ENCODE peak calls at places on chromosomes 16 and 17, in seven cellular contexts. One of them, this sample, is unnamed. For H3K36me3, the result is how much of the 10 kb centered on the place peaks cover.

GRCh38 chr17:76772842-76773521 is 35.1 kb downstream of the MFSD11 start:
- DNase-seq in pancreas: no peak
- DNase-seq in CD8-positive, alpha-beta T cell: peak
- DNase-seq in suprapubic skin: no peak
- DNase-seq in CD8-positive, alpha-beta memory T cell: peak
- DNase-seq in ovary: no peak
- DNase-seq in left ventricle myocardium inferior: no peak
- DNase-seq in this sample: no peak

GRCh38 chr17:64148017-64148631 is 18.2 kb upstream of the ERN1 start:
- DNase-seq in pancreas: peak
- DNase-seq in CD8-positive, alpha-beta T cell: no peak
- DNase-seq in CD8-positive, alpha-beta memory T cell: no peak
- DNase-seq in suprapubic skin: peak
- DNase-seq in left ventricle myocardium inferior: no peak
- DNase-seq in ovary: no peak
- DNase-seq in this sample: no peak

GRCh38 chr16:15434425-15435215 is at the start of gene BMERB1:
- DNase-seq in suprapubic skin: peak
- DNase-seq in left ventricle myocardium inferior: peak
- DNase-seq in ovary: peak
- DNase-seq in CD8-positive, alpha-beta memory T cell: peak
- DNase-seq in CD8-positive, alpha-beta T cell: peak
- DNase-seq in pancreas: peak
- DNase-seq in this sample: peak

GRCh38 chr16:72884037-72884436 is 163.9 kb downstream of the ZFHX3 start:
- DNase-seq in left ventricle myocardium inferior: no peak
- DNase-seq in CD8-positive, alpha-beta T cell: no peak
- DNase-seq in pancreas: no peak
- DNase-seq in suprapubic skin: no peak
- DNase-seq in CD8-positive, alpha-beta memory T cell: no peak
- DNase-seq in ovary: no peak
- DNase-seq in this sample: no peak

GRCh38 chr17:59266748-59267147 is 46.4 kb downstream of the GDPD1 start:
- DNase-seq in CD8-positive, alpha-beta memory T cell: no peak
- DNase-seq in left ventricle myocardium inferior: no peak
- DNase-seq in ovary: no peak
- DNase-seq in pancreas: no peak
- DNase-seq in CD8-positive, alpha-beta T cell: no peak
- DNase-seq in suprapubic skin: no peak
- DNase-seq in this sample: no peak

GRCh38 chr17:2058521-2059124 is 3.7 kb downstream of the HIC1 start:
- DNase-seq in CD8-positive, alpha-beta T cell: peak
- DNase-seq in left ventricle myocardium inferior: peak
- DNase-seq in pancreas: peak
- DNase-seq in CD8-positive, alpha-beta memory T cell: peak
- DNase-seq in suprapubic skin: no peak
- DNase-seq in ovary: peak
- DNase-seq in this sample: no peak

GRCh38 chr17:76121932-76122383 is 18.4 kb upstream of the EXOC7 start:
- DNase-seq in suprapubic skin: no peak
- DNase-seq in left ventricle myocardium inferior: no peak
- DNase-seq in CD8-positive, alpha-beta memory T cell: no peak
- DNase-seq in CD8-positive, alpha-beta T cell: no peak
- DNase-seq in pancreas: no peak
- DNase-seq in ovary: peak
- DNase-seq in this sample: no peak

GRCh38 chr16:19691161-19691850 is 26.7 kb downstream of the KNOP1 start:
- DNase-seq in left ventricle myocardium inferior: no peak
- DNase-seq in CD8-positive, alpha-beta T cell: no peak
- DNase-seq in CD8-positive, alpha-beta memory T cell: no peak
- DNase-seq in suprapubic skin: no peak
- DNase-seq in pancreas: no peak
- DNase-seq in ovary: peak
- DNase-seq in this sample: no peak

GRCh38 chr17:79923974-79924638 is 84.9 kb upstream of the CBX4 start:
- DNase-seq in left ventricle myocardium inferior: no peak
- DNase-seq in CD8-positive, alpha-beta memory T cell: no peak
- DNase-seq in CD8-positive, alpha-beta T cell: peak
- DNase-seq in suprapubic skin: no peak
- DNase-seq in ovary: no peak
- DNase-seq in pancreas: no peak
- DNase-seq in this sample: no peak

GRCh38 chr16:31042866-31043265 is 9.5 kb downstream of the STX4 start:
- DNase-seq in ovary: no peak
- DNase-seq in pancreas: no peak
- DNase-seq in CD8-positive, alpha-beta T cell: no peak
- DNase-seq in suprapubic skin: no peak
- DNase-seq in CD8-positive, alpha-beta memory T cell: no peak
- DNase-seq in left ventricle myocardium inferior: no peak
- DNase-seq in this sample: no peak

GRCh38 chr17:78972507-78973105 is 7.1 kb downstream of the LGALS3BP start:
- DNase-seq in ovary: no peak
- DNase-seq in suprapubic skin: no peak
- DNase-seq in pancreas: no peak
- DNase-seq in CD8-positive, alpha-beta memory T cell: no peak
- DNase-seq in left ventricle myocardium inferior: no peak
- DNase-seq in CD8-positive, alpha-beta T cell: no peak
- DNase-seq in this sample: no peak

GRCh38 chr16:57507414-57508083 is 21.3 kb upstream of the DOK4 start:
- DNase-seq in suprapubic skin: no peak
- DNase-seq in ovary: no peak
- DNase-seq in CD8-positive, alpha-beta T cell: no peak
- DNase-seq in left ventricle myocardium inferior: no peak
- DNase-seq in CD8-positive, alpha-beta memory T cell: no peak
- DNase-seq in pancreas: no peak
- DNase-seq in this sample: no peak

GRCh38 chr17:59353936-59354755 is 22.7 kb downstream of the YPEL2 start:
- DNase-seq in CD8-positive, alpha-beta T cell: no peak
- DNase-seq in ovary: no peak
- DNase-seq in pancreas: no peak
- DNase-seq in CD8-positive, alpha-beta memory T cell: no peak
- DNase-seq in left ventricle myocardium inferior: no peak
- DNase-seq in suprapubic skin: no peak
- DNase-seq in this sample: no peak

GRCh38 chr17:30256756-30257506 is 21.4 kb upstream of the SLC6A4 start:
- DNase-seq in ovary: no peak
- DNase-seq in left ventricle myocardium inferior: no peak
- DNase-seq in pancreas: no peak
- DNase-seq in suprapubic skin: no peak
- DNase-seq in CD8-positive, alpha-beta memory T cell: no peak
- DNase-seq in CD8-positive, alpha-beta T cell: no peak
- DNase-seq in this sample: no peak

GRCh38 chr17:12118617-12119016 is 97.9 kb downstream of the MAP2K4 start:
- DNase-seq in CD8-positive, alpha-beta T cell: no peak
- DNase-seq in pancreas: no peak
- DNase-seq in CD8-positive, alpha-beta memory T cell: no peak
- DNase-seq in ovary: no peak
- DNase-seq in suprapubic skin: no peak
- DNase-seq in left ventricle myocardium inferior: no peak
- DNase-seq in this sample: no peak

GRCh38 chr17:15942207-15942833 is 2.6 kb upstream of the ADORA2B start:
- DNase-seq in left ventricle myocardium inferior: peak
- DNase-seq in CD8-positive, alpha-beta memory T cell: no peak
- DNase-seq in CD8-positive, alpha-beta T cell: no peak
- DNase-seq in pancreas: no peak
- DNase-seq in suprapubic skin: no peak
- DNase-seq in ovary: no peak
- DNase-seq in this sample: no peak

DNA sequence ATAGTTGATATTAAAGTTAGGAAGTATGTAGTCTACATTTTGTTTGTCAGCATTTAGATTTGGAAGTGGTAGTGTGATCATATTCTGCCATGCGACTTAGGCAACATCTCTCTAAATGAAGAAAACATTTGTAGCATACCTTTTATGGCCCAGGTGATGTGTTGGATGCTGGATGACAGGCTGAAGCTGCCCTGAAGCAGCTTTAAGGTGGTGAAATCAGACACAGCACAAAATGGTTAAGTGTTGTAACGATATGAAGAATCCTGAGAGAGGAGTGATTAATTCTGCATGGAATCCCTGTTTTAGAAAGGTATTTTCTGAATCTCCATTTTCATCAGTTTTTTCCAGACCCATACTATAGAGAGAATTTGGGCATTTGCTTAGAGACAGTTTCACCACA is 28.3 kb downstream of the AATF start:
- DNase-seq in pancreas: no peak
- DNase-seq in CD8-positive, alpha-beta memory T cell: no peak
- DNase-seq in CD8-positive, alpha-beta T cell: no peak
- DNase-seq in suprapubic skin: no peak
- DNase-seq in ovary: no peak
- DNase-seq in left ventricle myocardium inferior: no peak
- DNase-seq in this sample: no peak
- H3K36me3 ChIP-seq in pancreas: under half
- H3K36me3 ChIP-seq in CD8-positive, alpha-beta memory T cell: under half
- H3K36me3 ChIP-seq in CD8-positive, alpha-beta T cell: under half
- H3K36me3 ChIP-seq in suprapubic skin: under half
- H3K36me3 ChIP-seq in ovary: under half
- H3K36me3 ChIP-seq in left ventricle myocardium inferior: under half
- H3K36me3 ChIP-seq in this sample: under half

DNA sequence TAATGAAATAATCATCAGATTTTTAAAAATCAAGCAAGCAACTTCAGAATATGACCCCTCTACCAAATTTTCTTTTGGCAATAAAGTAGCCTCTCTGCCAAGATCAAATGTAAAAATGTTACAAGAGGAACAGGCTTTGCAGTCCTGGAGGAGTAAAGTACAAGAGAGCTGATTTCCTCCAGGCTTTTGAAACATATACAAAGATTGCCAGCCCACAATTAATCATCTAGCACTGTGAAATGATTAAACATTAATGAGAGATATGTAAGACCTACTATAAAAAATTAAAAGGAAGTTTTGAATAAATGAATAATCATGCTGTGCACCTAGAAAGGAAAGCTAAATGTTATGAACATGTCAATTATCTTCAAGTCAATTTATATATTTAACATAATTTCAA is 26.3 kb downstream of the TXNDC11 start:
- DNase-seq in pancreas: no peak
- DNase-seq in CD8-positive, alpha-beta memory T cell: no peak
- DNase-seq in suprapubic skin: no peak
- DNase-seq in CD8-positive, alpha-beta T cell: no peak
- DNase-seq in ovary: no peak
- DNase-seq in left ventricle myocardium inferior: no peak
- DNase-seq in this sample: no peak
- H3K36me3 ChIP-seq in pancreas: under half
- H3K36me3 ChIP-seq in CD8-positive, alpha-beta memory T cell: under half
- H3K36me3 ChIP-seq in suprapubic skin: half or more
- H3K36me3 ChIP-seq in CD8-positive, alpha-beta T cell: under half
- H3K36me3 ChIP-seq in ovary: under half
- H3K36me3 ChIP-seq in left ventricle myocardium inferior: under half
- H3K36me3 ChIP-seq in this sample: under half

DNA sequence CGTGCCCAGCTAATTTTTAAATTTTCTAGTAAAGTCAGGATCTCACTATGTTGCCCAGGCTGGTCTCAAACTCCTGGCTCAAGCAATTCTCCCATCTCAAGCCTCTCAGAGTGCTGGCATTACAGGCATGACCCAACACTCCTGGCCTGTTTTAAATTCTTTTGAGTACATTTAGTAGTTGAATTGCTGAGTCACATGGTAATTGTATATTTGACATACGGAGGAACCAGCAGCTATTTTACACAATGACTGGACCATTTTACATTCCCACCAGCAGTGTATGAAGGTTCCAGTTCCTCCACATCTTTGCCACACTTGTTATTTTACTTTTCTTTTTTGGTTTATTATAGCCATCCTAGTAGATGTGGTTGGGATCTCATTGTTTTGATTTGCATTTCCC is 43.6 kb downstream of the RHOT1 start:
- DNase-seq in ovary: no peak
- DNase-seq in pancreas: no peak
- DNase-seq in left ventricle myocardium inferior: no peak
- DNase-seq in CD8-positive, alpha-beta T cell: no peak
- DNase-seq in CD8-positive, alpha-beta memory T cell: no peak
- DNase-seq in suprapubic skin: no peak
- DNase-seq in this sample: no peak
- H3K36me3 ChIP-seq in ovary: under half
- H3K36me3 ChIP-seq in pancreas: under half
- H3K36me3 ChIP-seq in left ventricle myocardium inferior: half or more
- H3K36me3 ChIP-seq in CD8-positive, alpha-beta T cell: under half
- H3K36me3 ChIP-seq in CD8-positive, alpha-beta memory T cell: under half
- H3K36me3 ChIP-seq in suprapubic skin: half or more
- H3K36me3 ChIP-seq in this sample: under half

GRCh38 chr17:45148183-45149036 is at the start of gene HEXIM1:
- DNase-seq in pancreas: peak
- DNase-seq in left ventricle myocardium inferior: peak
- DNase-seq in ovary: peak
- DNase-seq in CD8-positive, alpha-beta T cell: peak
- DNase-seq in suprapubic skin: peak
- DNase-seq in CD8-positive, alpha-beta memory T cell: peak
- DNase-seq in this sample: peak

GRCh38 chr17:45149669-45150603 is 1.7 kb downstream of the HEXIM1 start:
- DNase-seq in CD8-positive, alpha-beta memory T cell: peak
- DNase-seq in ovary: peak
- DNase-seq in left ventricle myocardium inferior: peak
- DNase-seq in suprapubic skin: peak
- DNase-seq in CD8-positive, alpha-beta T cell: peak
- DNase-seq in pancreas: no peak
- DNase-seq in this sample: no peak

GRCh38 chr17:45147581-45148182 is 593 bp upstream of the HEXIM1 start:
- DNase-seq in left ventricle myocardium inferior: peak
- DNase-seq in pancreas: peak
- DNase-seq in CD8-positive, alpha-beta T cell: peak
- DNase-seq in CD8-positive, alpha-beta memory T cell: peak
- DNase-seq in ovary: peak
- DNase-seq in suprapubic skin: no peak
- DNase-seq in this sample: no peak

GRCh38 chr17:45149037-45149668 is 878 bp downstream of the HEXIM1 start:
- DNase-seq in CD8-positive, alpha-beta T cell: peak
- DNase-seq in suprapubic skin: peak
- DNase-seq in pancreas: peak
- DNase-seq in ovary: peak
- DNase-seq in CD8-positive, alpha-beta memory T cell: peak
- DNase-seq in left ventricle myocardium inferior: peak
- DNase-seq in this sample: no peak

DNA sequence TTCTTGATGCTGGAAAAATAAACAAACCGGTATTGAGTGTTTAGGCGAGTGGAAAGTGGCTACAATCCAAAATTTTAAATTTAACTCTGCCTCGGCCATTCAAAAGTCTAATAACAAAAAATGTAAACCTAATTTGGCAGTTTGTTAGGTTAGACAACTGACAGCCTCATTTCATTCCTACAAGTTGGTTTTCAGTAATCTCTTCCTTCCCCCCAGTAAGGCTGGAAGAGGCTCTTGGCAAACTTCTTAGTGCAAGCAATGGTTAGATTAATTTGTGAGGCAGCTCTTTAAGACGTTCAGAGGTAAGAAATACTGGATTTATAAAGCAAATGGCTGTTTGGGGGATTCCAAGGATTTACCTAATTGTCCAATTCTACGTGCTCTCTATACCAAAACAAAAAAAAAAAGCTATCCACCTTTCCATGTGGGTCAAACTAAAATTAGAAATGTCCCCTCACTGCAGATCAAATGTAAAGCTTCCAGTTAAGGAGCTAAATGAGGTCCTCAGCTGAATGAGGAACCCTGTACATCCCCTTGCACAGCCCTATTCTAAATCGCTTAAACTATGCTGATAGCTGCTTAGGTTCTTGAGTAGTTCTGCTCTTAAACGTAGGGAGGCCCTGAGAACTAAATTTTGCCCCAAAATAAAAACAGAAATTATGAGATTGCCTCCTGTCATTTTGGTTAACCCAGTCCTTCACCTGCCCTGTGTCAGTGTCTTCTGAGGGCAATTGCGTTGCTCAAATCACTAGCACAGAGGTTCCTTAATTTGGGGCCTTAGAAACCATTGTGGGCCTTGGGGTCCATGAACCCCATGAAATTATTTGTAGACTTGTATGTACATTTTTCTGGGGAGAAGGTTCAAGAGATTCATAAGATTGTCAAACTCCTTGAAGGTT is 2.9 kb downstream of the HEXIM1 start:
- DNase-seq in left ventricle myocardium inferior: no peak
- DNase-seq in CD8-positive, alpha-beta memory T cell: no peak
- DNase-seq in pancreas: no peak
- DNase-seq in suprapubic skin: no peak
- DNase-seq in CD8-positive, alpha-beta T cell: no peak
- DNase-seq in ovary: no peak
- DNase-seq in this sample: no peak
- H3K36me3 ChIP-seq in left ventricle myocardium inferior: under half
- H3K36me3 ChIP-seq in CD8-positive, alpha-beta memory T cell: under half
- H3K36me3 ChIP-seq in pancreas: under half
- H3K36me3 ChIP-seq in suprapubic skin: under half
- H3K36me3 ChIP-seq in CD8-positive, alpha-beta T cell: under half
- H3K36me3 ChIP-seq in ovary: under half
- H3K36me3 ChIP-seq in this sample: under half

This sample was measured in thoracic aorta.